ENCODE peak calls at places on chromosomes 5 and 9, in eight cellular contexts. One of them, this sample, is unnamed.

GRCh38 chr5:28234356-28234968 is 1196.1 kb upstream of the CDH9 start:
- DNase-seq in memory B cell: no peak
- DNase-seq in activated naive CD4-positive, alpha-beta T cell treated with anti-CD3 and anti-CD28 coated beads, Interleukin-2, amount 50 U/mL, for 72 hours: no peak
- DNase-seq in activated CD8-positive, alpha-beta memory T cell treated with anti-CD3 and anti-CD28 coated beads for 4 hours: no peak
- DNase-seq in stimulated activated CD4-positive, alpha-beta T cell treated with anti-CD3 and anti-CD28 coated beads, Interleukin-4, amount 100 ng/mL, for 4 hours: no peak
- DNase-seq in HEK293T: no peak
- DNase-seq in upper lobe of right lung: no peak
- DNase-seq in mammary epithelial cell: peak
- DNase-seq in this sample: no peak

GRCh38 chr9:35318741-35319140 is 156.9 kb downstream of the UNC13B start:
- DNase-seq in activated CD8-positive, alpha-beta memory T cell treated with anti-CD3 and anti-CD28 coated beads for 4 hours: no peak
- DNase-seq in upper lobe of right lung: no peak
- DNase-seq in mammary epithelial cell: no peak
- DNase-seq in stimulated activated CD4-positive, alpha-beta T cell treated with anti-CD3 and anti-CD28 coated beads, Interleukin-4, amount 100 ng/mL, for 4 hours: no peak
- DNase-seq in activated naive CD4-positive, alpha-beta T cell treated with anti-CD3 and anti-CD28 coated beads, Interleukin-2, amount 50 U/mL, for 72 hours: no peak
- DNase-seq in HEK293T: no peak
- DNase-seq in memory B cell: no peak
- DNase-seq in this sample: no peak

GRCh38 chr9:105444130-105444529 is 3.7 kb upstream of the FSD1L start:
- DNase-seq in upper lobe of right lung: no peak
- DNase-seq in activated naive CD4-positive, alpha-beta T cell treated with anti-CD3 and anti-CD28 coated beads, Interleukin-2, amount 50 U/mL, for 72 hours: no peak
- DNase-seq in HEK293T: no peak
- DNase-seq in memory B cell: no peak
- DNase-seq in activated CD8-positive, alpha-beta memory T cell treated with anti-CD3 and anti-CD28 coated beads for 4 hours: no peak
- DNase-seq in stimulated activated CD4-positive, alpha-beta T cell treated with anti-CD3 and anti-CD28 coated beads, Interleukin-4, amount 100 ng/mL, for 4 hours: no peak
- DNase-seq in mammary epithelial cell: peak
- DNase-seq in this sample: no peak

GRCh38 chr5:133906303-133906702 is 62.1 kb downstream of the C5orf15 start:
- DNase-seq in activated naive CD4-positive, alpha-beta T cell treated with anti-CD3 and anti-CD28 coated beads, Interleukin-2, amount 50 U/mL, for 72 hours: no peak
- DNase-seq in memory B cell: no peak
- DNase-seq in mammary epithelial cell: no peak
- DNase-seq in upper lobe of right lung: no peak
- DNase-seq in HEK293T: no peak
- DNase-seq in stimulated activated CD4-positive, alpha-beta T cell treated with anti-CD3 and anti-CD28 coated beads, Interleukin-4, amount 100 ng/mL, for 4 hours: no peak
- DNase-seq in activated CD8-positive, alpha-beta memory T cell treated with anti-CD3 and anti-CD28 coated beads for 4 hours: no peak
- DNase-seq in this sample: no peak

GRCh38 chr9:100856238-100856637 is 172.3 kb upstream of the PLPPR1 start:
- DNase-seq in activated naive CD4-positive, alpha-beta T cell treated with anti-CD3 and anti-CD28 coated beads, Interleukin-2, amount 50 U/mL, for 72 hours: no peak
- DNase-seq in mammary epithelial cell: no peak
- DNase-seq in stimulated activated CD4-positive, alpha-beta T cell treated with anti-CD3 and anti-CD28 coated beads, Interleukin-4, amount 100 ng/mL, for 4 hours: no peak
- DNase-seq in upper lobe of right lung: no peak
- DNase-seq in memory B cell: no peak
- DNase-seq in HEK293T: no peak
- DNase-seq in activated CD8-positive, alpha-beta memory T cell treated with anti-CD3 and anti-CD28 coated beads for 4 hours: no peak
- DNase-seq in this sample: no peak

GRCh38 chr5:95317687-95318086 is 32.8 kb upstream of the MCTP1 start:
- DNase-seq in upper lobe of right lung: no peak
- DNase-seq in activated CD8-positive, alpha-beta memory T cell treated with anti-CD3 and anti-CD28 coated beads for 4 hours: no peak
- DNase-seq in activated naive CD4-positive, alpha-beta T cell treated with anti-CD3 and anti-CD28 coated beads, Interleukin-2, amount 50 U/mL, for 72 hours: no peak
- DNase-seq in mammary epithelial cell: no peak
- DNase-seq in HEK293T: no peak
- DNase-seq in memory B cell: no peak
- DNase-seq in stimulated activated CD4-positive, alpha-beta T cell treated with anti-CD3 and anti-CD28 coated beads, Interleukin-4, amount 100 ng/mL, for 4 hours: no peak
- DNase-seq in this sample: no peak

GRCh38 chr5:132434813-132435286 is 55.7 kb downstream of the IRF1 start:
- DNase-seq in upper lobe of right lung: no peak
- DNase-seq in stimulated activated CD4-positive, alpha-beta T cell treated with anti-CD3 and anti-CD28 coated beads, Interleukin-4, amount 100 ng/mL, for 4 hours: no peak
- DNase-seq in memory B cell: no peak
- DNase-seq in HEK293T: no peak
- DNase-seq in activated CD8-positive, alpha-beta memory T cell treated with anti-CD3 and anti-CD28 coated beads for 4 hours: no peak
- DNase-seq in activated naive CD4-positive, alpha-beta T cell treated with anti-CD3 and anti-CD28 coated beads, Interleukin-2, amount 50 U/mL, for 72 hours: no peak
- DNase-seq in mammary epithelial cell: peak
- DNase-seq in this sample: no peak

GRCh38 chr5:150211156-150212030 is 21.5 kb downstream of the SLC6A7 start:
- DNase-seq in activated CD8-positive, alpha-beta memory T cell treated with anti-CD3 and anti-CD28 coated beads for 4 hours: no peak
- DNase-seq in memory B cell: no peak
- DNase-seq in activated naive CD4-positive, alpha-beta T cell treated with anti-CD3 and anti-CD28 coated beads, Interleukin-2, amount 50 U/mL, for 72 hours: no peak
- DNase-seq in HEK293T: no peak
- DNase-seq in mammary epithelial cell: no peak
- DNase-seq in stimulated activated CD4-positive, alpha-beta T cell treated with anti-CD3 and anti-CD28 coated beads, Interleukin-4, amount 100 ng/mL, for 4 hours: no peak
- DNase-seq in upper lobe of right lung: no peak
- DNase-seq in this sample: no peak

GRCh38 chr9:76369583-76369982 is 24.6 kb downstream of the RFK start:
- DNase-seq in stimulated activated CD4-positive, alpha-beta T cell treated with anti-CD3 and anti-CD28 coated beads, Interleukin-4, amount 100 ng/mL, for 4 hours: no peak
- DNase-seq in upper lobe of right lung: no peak
- DNase-seq in memory B cell: no peak
- DNase-seq in activated CD8-positive, alpha-beta memory T cell treated with anti-CD3 and anti-CD28 coated beads for 4 hours: no peak
- DNase-seq in HEK293T: peak
- DNase-seq in activated naive CD4-positive, alpha-beta T cell treated with anti-CD3 and anti-CD28 coated beads, Interleukin-2, amount 50 U/mL, for 72 hours: no peak
- DNase-seq in mammary epithelial cell: peak
- DNase-seq in this sample: no peak

GRCh38 chr9:34572092-34572491 is 17.4 kb downstream of the CNTFR start:
- DNase-seq in HEK293T: no peak
- DNase-seq in memory B cell: no peak
- DNase-seq in activated CD8-positive, alpha-beta memory T cell treated with anti-CD3 and anti-CD28 coated beads for 4 hours: no peak
- DNase-seq in stimulated activated CD4-positive, alpha-beta T cell treated with anti-CD3 and anti-CD28 coated beads, Interleukin-4, amount 100 ng/mL, for 4 hours: no peak
- DNase-seq in upper lobe of right lung: no peak
- DNase-seq in activated naive CD4-positive, alpha-beta T cell treated with anti-CD3 and anti-CD28 coated beads, Interleukin-2, amount 50 U/mL, for 72 hours: no peak
- DNase-seq in mammary epithelial cell: no peak
- DNase-seq in this sample: no peak

GRCh38 chr5:61866930-61867329 is 439.1 kb upstream of the KIF2A start:
- DNase-seq in stimulated activated CD4-positive, alpha-beta T cell treated with anti-CD3 and anti-CD28 coated beads, Interleukin-4, amount 100 ng/mL, for 4 hours: no peak
- DNase-seq in mammary epithelial cell: peak
- DNase-seq in upper lobe of right lung: no peak
- DNase-seq in activated CD8-positive, alpha-beta memory T cell treated with anti-CD3 and anti-CD28 coated beads for 4 hours: no peak
- DNase-seq in activated naive CD4-positive, alpha-beta T cell treated with anti-CD3 and anti-CD28 coated beads, Interleukin-2, amount 50 U/mL, for 72 hours: no peak
- DNase-seq in HEK293T: no peak
- DNase-seq in memory B cell: no peak
- DNase-seq in this sample: no peak

GRCh38 chr9:1267581-1267980 is 217.4 kb downstream of the DMRT2 start:
- DNase-seq in upper lobe of right lung: no peak
- DNase-seq in activated CD8-positive, alpha-beta memory T cell treated with anti-CD3 and anti-CD28 coated beads for 4 hours: no peak
- DNase-seq in memory B cell: no peak
- DNase-seq in activated naive CD4-positive, alpha-beta T cell treated with anti-CD3 and anti-CD28 coated beads, Interleukin-2, amount 50 U/mL, for 72 hours: no peak
- DNase-seq in stimulated activated CD4-positive, alpha-beta T cell treated with anti-CD3 and anti-CD28 coated beads, Interleukin-4, amount 100 ng/mL, for 4 hours: no peak
- DNase-seq in mammary epithelial cell: no peak
- DNase-seq in HEK293T: no peak
- DNase-seq in this sample: no peak

GRCh38 chr9:16337322-16338029 is 533.0 kb downstream of the BNC2 start:
- DNase-seq in HEK293T: no peak
- DNase-seq in memory B cell: no peak
- DNase-seq in mammary epithelial cell: peak
- DNase-seq in activated CD8-positive, alpha-beta memory T cell treated with anti-CD3 and anti-CD28 coated beads for 4 hours: no peak
- DNase-seq in upper lobe of right lung: no peak
- DNase-seq in activated naive CD4-positive, alpha-beta T cell treated with anti-CD3 and anti-CD28 coated beads, Interleukin-2, amount 50 U/mL, for 72 hours: no peak
- DNase-seq in stimulated activated CD4-positive, alpha-beta T cell treated with anti-CD3 and anti-CD28 coated beads, Interleukin-4, amount 100 ng/mL, for 4 hours: no peak
- DNase-seq in this sample: no peak

GRCh38 chr5:64384761-64385160 is 121.1 kb upstream of the RGS7BP start:
- DNase-seq in stimulated activated CD4-positive, alpha-beta T cell treated with anti-CD3 and anti-CD28 coated beads, Interleukin-4, amount 100 ng/mL, for 4 hours: no peak
- DNase-seq in activated CD8-positive, alpha-beta memory T cell treated with anti-CD3 and anti-CD28 coated beads for 4 hours: no peak
- DNase-seq in activated naive CD4-positive, alpha-beta T cell treated with anti-CD3 and anti-CD28 coated beads, Interleukin-2, amount 50 U/mL, for 72 hours: no peak
- DNase-seq in mammary epithelial cell: peak
- DNase-seq in HEK293T: peak
- DNase-seq in upper lobe of right lung: no peak
- DNase-seq in memory B cell: no peak
- DNase-seq in this sample: no peak

GRCh38 chr5:73638344-73639095 is 12.5 kb downstream of the ARHGEF28 start:
- DNase-seq in activated naive CD4-positive, alpha-beta T cell treated with anti-CD3 and anti-CD28 coated beads, Interleukin-2, amount 50 U/mL, for 72 hours: no peak
- DNase-seq in HEK293T: no peak
- DNase-seq in stimulated activated CD4-positive, alpha-beta T cell treated with anti-CD3 and anti-CD28 coated beads, Interleukin-4, amount 100 ng/mL, for 4 hours: no peak
- DNase-seq in upper lobe of right lung: no peak
- DNase-seq in activated CD8-positive, alpha-beta memory T cell treated with anti-CD3 and anti-CD28 coated beads for 4 hours: no peak
- DNase-seq in mammary epithelial cell: peak
- DNase-seq in memory B cell: no peak
- DNase-seq in this sample: no peak

GRCh38 chr9:90343360-90343759 is 299.3 kb downstream of the DIRAS2 start:
- DNase-seq in HEK293T: no peak
- DNase-seq in mammary epithelial cell: peak
- DNase-seq in activated naive CD4-positive, alpha-beta T cell treated with anti-CD3 and anti-CD28 coated beads, Interleukin-2, amount 50 U/mL, for 72 hours: no peak
- DNase-seq in upper lobe of right lung: no peak
- DNase-seq in stimulated activated CD4-positive, alpha-beta T cell treated with anti-CD3 and anti-CD28 coated beads, Interleukin-4, amount 100 ng/mL, for 4 hours: no peak
- DNase-seq in activated CD8-positive, alpha-beta memory T cell treated with anti-CD3 and anti-CD28 coated beads for 4 hours: no peak
- DNase-seq in memory B cell: no peak
- DNase-seq in this sample: no peak

GRCh38 chr5:55923177-55923872 is 71.4 kb downstream of the IL6ST start:
- DNase-seq in memory B cell: no peak
- DNase-seq in mammary epithelial cell: no peak
- DNase-seq in upper lobe of right lung: no peak
- DNase-seq in activated CD8-positive, alpha-beta memory T cell treated with anti-CD3 and anti-CD28 coated beads for 4 hours: no peak
- DNase-seq in HEK293T: no peak
- DNase-seq in activated naive CD4-positive, alpha-beta T cell treated with anti-CD3 and anti-CD28 coated beads, Interleukin-2, amount 50 U/mL, for 72 hours: no peak
- DNase-seq in stimulated activated CD4-positive, alpha-beta T cell treated with anti-CD3 and anti-CD28 coated beads, Interleukin-4, amount 100 ng/mL, for 4 hours: no peak
- DNase-seq in this sample: no peak

GRCh38 chr5:179833056-179833708 is 12.5 kb downstream of the SQSTM1 start:
- DNase-seq in mammary epithelial cell: no peak
- DNase-seq in upper lobe of right lung: no peak
- DNase-seq in activated CD8-positive, alpha-beta memory T cell treated with anti-CD3 and anti-CD28 coated beads for 4 hours: no peak
- DNase-seq in stimulated activated CD4-positive, alpha-beta T cell treated with anti-CD3 and anti-CD28 coated beads, Interleukin-4, amount 100 ng/mL, for 4 hours: no peak
- DNase-seq in memory B cell: no peak
- DNase-seq in activated naive CD4-positive, alpha-beta T cell treated with anti-CD3 and anti-CD28 coated beads, Interleukin-2, amount 50 U/mL, for 72 hours: no peak
- DNase-seq in HEK293T: no peak
- DNase-seq in this sample: peak

GRCh38 chr9:89400398-89401116 is 82.3 kb downstream of the SECISBP2 start:
- DNase-seq in upper lobe of right lung: no peak
- DNase-seq in activated CD8-positive, alpha-beta memory T cell treated with anti-CD3 and anti-CD28 coated beads for 4 hours: no peak
- DNase-seq in mammary epithelial cell: no peak
- DNase-seq in HEK293T: no peak
- DNase-seq in activated naive CD4-positive, alpha-beta T cell treated with anti-CD3 and anti-CD28 coated beads, Interleukin-2, amount 50 U/mL, for 72 hours: no peak
- DNase-seq in memory B cell: no peak
- DNase-seq in stimulated activated CD4-positive, alpha-beta T cell treated with anti-CD3 and anti-CD28 coated beads, Interleukin-4, amount 100 ng/mL, for 4 hours: no peak
- DNase-seq in this sample: no peak

GRCh38 chr5:136516617-136517016 is 151.3 kb upstream of the TRPC7 start:
- DNase-seq in HEK293T: no peak
- DNase-seq in activated CD8-positive, alpha-beta memory T cell treated with anti-CD3 and anti-CD28 coated beads for 4 hours: no peak
- DNase-seq in activated naive CD4-positive, alpha-beta T cell treated with anti-CD3 and anti-CD28 coated beads, Interleukin-2, amount 50 U/mL, for 72 hours: no peak
- DNase-seq in stimulated activated CD4-positive, alpha-beta T cell treated with anti-CD3 and anti-CD28 coated beads, Interleukin-4, amount 100 ng/mL, for 4 hours: no peak
- DNase-seq in memory B cell: no peak
- DNase-seq in mammary epithelial cell: no peak
- DNase-seq in upper lobe of right lung: no peak
- DNase-seq in this sample: no peak

GRCh38 chr9:120531683-120532300 is 48.2 kb downstream of the CDK5RAP2 start:
- DNase-seq in mammary epithelial cell: peak
- DNase-seq in activated CD8-positive, alpha-beta memory T cell treated with anti-CD3 and anti-CD28 coated beads for 4 hours: no peak
- DNase-seq in stimulated activated CD4-positive, alpha-beta T cell treated with anti-CD3 and anti-CD28 coated beads, Interleukin-4, amount 100 ng/mL, for 4 hours: no peak
- DNase-seq in activated naive CD4-positive, alpha-beta T cell treated with anti-CD3 and anti-CD28 coated beads, Interleukin-2, amount 50 U/mL, for 72 hours: no peak
- DNase-seq in upper lobe of right lung: no peak
- DNase-seq in memory B cell: no peak
- DNase-seq in HEK293T: peak
- DNase-seq in this sample: no peak